ENCODE peak calls at places on chromosomes 2 and 18, in six cellular contexts. H, X, J, R, C and F are unnamed samples.
A peak's percentile ranks its signal among the peaks of the same experiment; 100 is the strongest.

GRCh38 chr2:100292022-100292580 is 30.2 kb downstream of the LONRF2 start:
- DNase-seq in H (no peak), X (peak; percentile 94), J (peak; percentile 96), R (peak; percentile 87), C (peak; percentile 94), F (peak; percentile 33)

GRCh38 chr2:66684289-66684688 is 249.4 kb downstream of the MEIS1 start:
- DNase-seq in H (no peak), X (peak; percentile 18), J (peak; percentile 47), R (no peak), C (no peak), F (no peak)

GRCh38 chr2:7203056-7203467 is 285.9 kb downstream of the RNF144A start:
- DNase-seq in H (peak; percentile 67), X (peak; percentile 83), J (peak; percentile 56), R (peak; percentile 41), C (peak; percentile 82), F (peak; percentile 8)

GRCh38 chr2:236862961-236863728 is 222.5 kb upstream of the COPS8 start:
- DNase-seq in H (no peak), X (peak; percentile 97), J (peak; percentile 82), R (no peak), C (no peak), F (no peak)

GRCh38 chr2:133607679-133608078 is 39.4 kb upstream of the NCKAP5 start:
- DNase-seq in H (no peak), X (peak; percentile 31), J (peak; percentile 95), R (no peak), C (no peak), F (no peak)

GRCh38 chr2:23404426-23404825 is 19.4 kb downstream of the KLHL29 start:
- DNase-seq in H (peak; percentile 74), X (peak; percentile 71), J (peak; percentile 91), R (no peak), C (peak; percentile 84), F (peak; percentile 59)

GRCh38 chr2:219171231-219171651 is 1.4 kb upstream of the SLC23A3 start:
- DNase-seq in H (peak; percentile 63), X (peak; percentile 89), J (peak; percentile 86), R (peak; percentile 41), C (peak; percentile 68), F (peak; percentile 36)

GRCh38 chr2:60297296-60298010 is 256.0 kb downstream of the BCL11A start:
- DNase-seq in H (no peak), X (peak; percentile 66), J (no peak), R (peak; percentile 85), C (peak; percentile 18), F (no peak)

GRCh38 chr2:32272279-32272678 is 5.4 kb upstream of the YIPF4 start:
- DNase-seq in H (no peak), X (no peak), J (no peak), R (no peak), C (no peak), F (no peak)
- H2AFZ ChIP-seq in H (peak overlapping the region; percentile 37), X (no peak overlapping the region), J (no peak overlapping the region), R (peak overlapping the region; percentile 36), C (no peak overlapping the region), F (peak overlapping the region; percentile 25)

DNA sequence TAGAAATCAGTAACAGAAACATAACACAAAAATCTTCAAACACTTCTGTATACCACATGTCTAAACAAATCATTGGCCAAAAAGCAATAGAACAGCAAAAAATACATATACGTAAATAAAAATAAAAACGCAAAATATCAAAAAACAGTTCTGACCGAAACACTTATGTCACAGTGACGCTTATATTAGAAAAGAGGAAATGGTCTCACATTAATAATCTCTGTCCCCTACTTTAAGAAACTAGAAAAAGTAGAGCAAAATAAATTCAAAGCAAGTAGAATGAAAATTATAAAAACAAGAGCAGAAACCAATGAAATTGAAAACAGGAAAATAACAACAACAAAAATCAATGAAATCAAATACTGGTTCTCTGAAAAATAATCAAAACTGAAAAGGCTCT is 41.9 kb downstream of the TMEM131 start:
- DNase-seq in H (no peak), X (no peak), J (no peak), R (no peak), C (no peak), F (no peak)
- H3K4me1 ChIP-seq in H (peaks cover 70% of the 10 kb centered on the region), X (peaks cover 21% of the 10 kb centered on the region), J (peaks cover 12% of the 10 kb centered on the region), R (no peaks in the 10 kb centered on the region), C (peaks cover 11% of the 10 kb centered on the region), F (peaks cover 32% of the 10 kb centered on the region)

GRCh38 chr2:105853354-105854088 is 108.8 kb downstream of the NCK2 start:
- DNase-seq in H (no peak), X (no peak), J (no peak), R (no peak), C (no peak), F (peak; percentile 96)
- H4K20me1 ChIP-seq in H (no peaks in the 10 kb centered on the region), X (no peaks in the 10 kb centered on the region), J (peaks cover 11% of the 10 kb centered on the region), R (no peaks in the 10 kb centered on the region), C (peaks cover 16% of the 10 kb centered on the region), F (no peaks in the 10 kb centered on the region)

GRCh38 chr2:84493494-84493893 is 22.8 kb upstream of the DNAH6 start:
- DNase-seq in H (no peak), X (peak; percentile 96), J (peak; percentile 95), R (no peak), C (peak; percentile 13), F (no peak)
- H2AFZ ChIP-seq in H (no peak overlapping the region), X (peak overlapping the region; percentile 47), J (peak overlapping the region; percentile 75), R (no peak overlapping the region), C (no peak overlapping the region), F (peak overlapping the region; percentile 4)

DNA sequence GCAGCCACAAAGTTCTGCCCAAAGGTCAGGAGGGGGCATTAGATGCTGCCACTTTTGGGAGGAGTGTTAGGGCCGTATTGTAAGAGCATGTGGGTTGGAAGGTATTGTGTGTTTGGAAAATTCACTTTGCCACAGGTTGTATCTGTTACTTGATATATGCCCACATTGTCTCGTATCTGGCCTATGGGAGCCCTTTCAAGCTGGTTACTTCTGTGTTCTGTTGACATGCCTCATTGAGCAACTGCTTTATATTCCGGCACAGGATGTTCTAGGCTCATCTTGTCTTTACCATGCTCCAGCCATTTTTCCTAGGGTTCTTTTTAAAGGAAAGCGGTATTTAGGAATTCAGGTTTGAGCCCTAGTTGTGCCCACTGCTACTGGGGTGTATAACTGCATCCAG is 6.0 kb downstream of the ADNP2 start:
- DNase-seq in H (no peak), X (no peak), J (no peak), R (no peak), C (no peak), F (no peak)
- H3K4me1 ChIP-seq in H (peaks cover 14% of the 10 kb centered on the region), X (peaks cover 11% of the 10 kb centered on the region), J (peaks cover 5% of the 10 kb centered on the region), R (peaks cover 13% of the 10 kb centered on the region), C (peaks cover 16% of the 10 kb centered on the region), F (peaks cover 11% of the 10 kb centered on the region)

GRCh38 chr18:22149710-22150109 is 19.7 kb upstream of the GATA6 start:
- DNase-seq in H (no peak), X (no peak), J (no peak), R (no peak), C (no peak), F (no peak)
- H4K20me1 ChIP-seq in H (no peaks in the 10 kb centered on the region), X (no peaks in the 10 kb centered on the region), J (no peaks in the 10 kb centered on the region), R (no peaks in the 10 kb centered on the region), C (no peaks in the 10 kb centered on the region), F (no peaks in the 10 kb centered on the region)

GRCh38 chr2:12490641-12491040 is 226.1 kb upstream of the TRIB2 start:
- DNase-seq in H (no peak), X (no peak), J (no peak), R (no peak), C (no peak), F (no peak)

GRCh38 chr2:12498286-12498685 is 218.4 kb upstream of the TRIB2 start:
- DNase-seq in H (no peak), X (no peak), J (no peak), R (no peak), C (no peak), F (no peak)

GRCh38 chr2:12495247-12495868 is 221.4 kb upstream of the TRIB2 start:
- DNase-seq in H (no peak), X (no peak), J (no peak), R (no peak), C (no peak), F (no peak)

GRCh38 chr2:12488365-12488972 is 228.3 kb upstream of the TRIB2 start:
- DNase-seq in H (peak; percentile 27), X (no peak), J (no peak), R (no peak), C (no peak), F (no peak)

GRCh38 chr2:12493031-12493513 is 223.7 kb upstream of the TRIB2 start:
- DNase-seq in H (no peak), X (peak; percentile 86), J (peak; percentile 93), R (peak; percentile 67), C (peak; percentile 34), F (peak; percentile 87)
- H2AFZ ChIP-seq in H (no peak overlapping the region), X (peak overlapping the region; percentile 82), J (peak overlapping the region; percentile 86), R (peak overlapping the region; percentile 71), C (no peak overlapping the region), F (peak overlapping the region; percentile 42)

GRCh38 chr2:163647300-163647699 is 88.5 kb downstream of the FIGN start:
- DNase-seq in H (no peak), X (no peak), J (no peak), R (no peak), C (no peak), F (no peak)
- H3K4me1 ChIP-seq in H (no peaks in the 10 kb centered on the region), X (no peaks in the 10 kb centered on the region), J (no peaks in the 10 kb centered on the region), R (no peaks in the 10 kb centered on the region), C (peaks cover 3% of the 10 kb centered on the region), F (no peaks in the 10 kb centered on the region)